ENCODE peak calls at places on chromosomes 2 and 18, in four cellular contexts. One of them, this sample, is unnamed.

GRCh38 chr18:48790226-48790863 is 160.4 kb downstream of the SMAD7 start:
- DNase-seq in C1 segment of cervical spinal cord: no peak
- DNase-seq in T follicular helper cell: no peak
- DNase-seq in stimulated activated CD4-positive, alpha-beta T cell treated with anti-CD3 and anti-CD28 coated beads, TNF-alpha, amount 100 ng/mL, for 4 hours: no peak
- DNase-seq in this sample: no peak

GRCh38 chr2:203376173-203376572 is 48.0 kb downstream of the ABI2 start:
- DNase-seq in C1 segment of cervical spinal cord: no peak
- DNase-seq in T follicular helper cell: no peak
- DNase-seq in stimulated activated CD4-positive, alpha-beta T cell treated with anti-CD3 and anti-CD28 coated beads, TNF-alpha, amount 100 ng/mL, for 4 hours: no peak
- DNase-seq in this sample: no peak

GRCh38 chr18:8661754-8662573 is 43.4 kb upstream of the MTCL1 start:
- DNase-seq in C1 segment of cervical spinal cord: no peak
- DNase-seq in T follicular helper cell: no peak
- DNase-seq in stimulated activated CD4-positive, alpha-beta T cell treated with anti-CD3 and anti-CD28 coated beads, TNF-alpha, amount 100 ng/mL, for 4 hours: no peak
- DNase-seq in this sample: no peak

GRCh38 chr18:49020129-49020528 is 69.4 kb upstream of the SMAD7 start:
- DNase-seq in C1 segment of cervical spinal cord: no peak
- DNase-seq in T follicular helper cell: no peak
- DNase-seq in stimulated activated CD4-positive, alpha-beta T cell treated with anti-CD3 and anti-CD28 coated beads, TNF-alpha, amount 100 ng/mL, for 4 hours: no peak
- DNase-seq in this sample: no peak

GRCh38 chr2:207896525-207897295 is 127.0 kb upstream of the FZD5 start:
- DNase-seq in C1 segment of cervical spinal cord: no peak
- DNase-seq in T follicular helper cell: no peak
- DNase-seq in stimulated activated CD4-positive, alpha-beta T cell treated with anti-CD3 and anti-CD28 coated beads, TNF-alpha, amount 100 ng/mL, for 4 hours: no peak
- DNase-seq in this sample: no peak

GRCh38 chr18:36897253-36897652 is 68.3 kb downstream of the KIAA1328 start:
- DNase-seq in C1 segment of cervical spinal cord: no peak
- DNase-seq in T follicular helper cell: no peak
- DNase-seq in stimulated activated CD4-positive, alpha-beta T cell treated with anti-CD3 and anti-CD28 coated beads, TNF-alpha, amount 100 ng/mL, for 4 hours: no peak
- DNase-seq in this sample: no peak

GRCh38 chr2:120625865-120626560 is 109.7 kb upstream of the GLI2 start:
- DNase-seq in C1 segment of cervical spinal cord: no peak
- DNase-seq in T follicular helper cell: no peak
- DNase-seq in stimulated activated CD4-positive, alpha-beta T cell treated with anti-CD3 and anti-CD28 coated beads, TNF-alpha, amount 100 ng/mL, for 4 hours: no peak
- DNase-seq in this sample: no peak

GRCh38 chr2:240989451-240990265 is 8.8 kb upstream of the SNED1 start:
- DNase-seq in C1 segment of cervical spinal cord: no peak
- DNase-seq in T follicular helper cell: no peak
- DNase-seq in stimulated activated CD4-positive, alpha-beta T cell treated with anti-CD3 and anti-CD28 coated beads, TNF-alpha, amount 100 ng/mL, for 4 hours: no peak
- DNase-seq in this sample: no peak

This sample was measured in activated T-helper 1 cell treated with Interleukin-2 at 50 U/mL for 16 hours.